ENCODE peak calls at places on chromosomes 13 and 19, in nine cellular contexts. P is CD4-positive, alpha-beta T cell; D is nephron progenitor cell; J is glutamatergic neuron; U is ovary; K is fibroblast of lung; G is left lung; N is breast epithelium; F is heart right ventricle. T is an unnamed sample.

GRCh38 chr19:35641515-35642151 is at the start of gene ETV2:
- DNase-seq in J (no peak), K (peak; percentile 13), U (peak; percentile 61), F (peak; percentile 46), N (no peak), D (peak; percentile 52), P (no peak), G (no peak), T (no peak)

GRCh38 chr13:25046985-25047660 is 48.8 kb upstream of the PABPC3 start:
- DNase-seq in D (peak; percentile 76), G (no peak), U (no peak), N (no peak), J (peak; percentile 66), P (no peak), K (peak; percentile 8), F (no peak), T (no peak)

GRCh38 chr19:17510220-17510993 is 1.0 kb upstream of the PGLS start:
- DNase-seq in U (no peak), K (peak; percentile 24), D (no peak), J (no peak), N (no peak), G (no peak), F (no peak), P (no peak), T (no peak)

GRCh38 chr19:29564574-29565005 is 38.8 kb downstream of the VSTM2B start:
- DNase-seq in P (no peak), K (no peak), J (no peak), D (no peak), U (no peak), G (no peak), N (no peak), F (no peak), T (no peak)

GRCh38 chr13:23743269-23743668 is 145.9 kb downstream of the MIPEP start:
- DNase-seq in N (no peak), D (no peak), K (no peak), G (no peak), P (no peak), U (no peak), J (no peak), F (no peak), T (no peak)

GRCh38 chr19:28633223-28634030 is 579.5 kb downstream of the UQCRFS1 start:
- DNase-seq in D (peak; percentile 68), G (peak; percentile 36), U (no peak), K (peak; percentile 38), N (no peak), F (no peak), P (peak; percentile 11), J (peak; percentile 75), T (no peak)

GRCh38 chr19:30742539-30742938 is 370.4 kb downstream of the ZNF536 start:
- DNase-seq in P (no peak), J (peak; percentile 31), F (no peak), D (no peak), N (no peak), K (no peak), G (no peak), U (no peak), T (no peak)

GRCh38 chr19:38949580-38950367 is 19.0 kb downstream of the MRPS12 start:
- DNase-seq in K (peak; percentile 60), N (peak; percentile 87), G (peak; percentile 87), D (peak; percentile 98), U (peak; percentile 97), F (peak; percentile 88), P (peak; percentile 60), J (peak; percentile 99), T (peak; percentile 90)

GRCh38 chr13:29681859-29682258 is 86.4 kb upstream of the SLC7A1 start:
- DNase-seq in J (no peak), U (no peak), K (no peak), F (no peak), G (no peak), N (no peak), P (no peak), D (no peak), T (no peak)

GRCh38 chr13:24680258-24680920 is at the start of gene ATP12A:
- DNase-seq in U (no peak), D (peak; percentile 79), N (no peak), F (no peak), K (no peak), G (no peak), J (peak; percentile 72), P (no peak), T (peak; percentile 53)

GRCh38 chr13:100039740-100040139 is 49.2 kb upstream of the PCCA start:
- DNase-seq in P (no peak), D (no peak), J (no peak), N (no peak), G (no peak), K (no peak), U (no peak), F (no peak), T (no peak)

GRCh38 chr19:30441011-30441410 is 68.8 kb downstream of the ZNF536 start:
- DNase-seq in G (no peak), F (no peak), P (no peak), U (no peak), J (no peak), K (no peak), D (no peak), N (no peak), T (no peak)

GRCh38 chr19:8585057-8585893 is 8.0 kb upstream of the MYO1F start:
- DNase-seq in N (no peak), F (no peak), G (no peak), P (no peak), J (no peak), U (no peak), K (no peak), D (no peak), T (no peak)

GRCh38 chr13:30042891-30043630 is 192.6 kb upstream of the UBL3 start:
- DNase-seq in U (no peak), D (no peak), G (no peak), J (no peak), N (no peak), F (no peak), P (no peak), K (no peak), T (no peak)

GRCh38 chr19:32563761-32564160 is 17.2 kb upstream of the PDCD5 start:
- DNase-seq in G (no peak), K (no peak), P (no peak), J (no peak), F (no peak), U (no peak), D (no peak), N (no peak), T (no peak)

GRCh38 chr19:6717441-6717971 is 2.9 kb downstream of the C3 start:
- DNase-seq in F (no peak), U (no peak), P (no peak), N (no peak), G (no peak), J (no peak), D (no peak), K (peak; percentile 20), T (no peak)

GRCh38 chr13:39148513-39148961 is 110.3 kb downstream of the NHLRC3 start:
- DNase-seq in U (no peak), K (peak; percentile 68), J (no peak), F (no peak), D (no peak), N (no peak), P (no peak), G (no peak), T (no peak)

GRCh38 chr19:3725640-3726310 is 17.6 kb downstream of the TJP3 start:
- DNase-seq in D (peak; percentile 41), F (no peak), J (no peak), N (peak; percentile 79), U (no peak), K (no peak), P (no peak), G (peak; percentile 69), T (no peak)

GRCh38 chr13:48950507-48950886 is 25.2 kb upstream of the FNDC3A start:
- DNase-seq in J (no peak), G (no peak), D (no peak), P (no peak), N (no peak), F (no peak), K (peak; percentile 36), U (no peak), T (no peak)

GRCh38 chr13:94950303-94950702 is 238.0 kb upstream of the SOX21 start:
- DNase-seq in G (no peak), K (peak; percentile 17), N (no peak), D (no peak), J (no peak), P (no peak), F (no peak), U (no peak), T (no peak)
- TF ChIP-seq CTCF in G (no peak), K (peak; percentile 32), N (no peak), D (peak; percentile 21), J (no peak), P (no peak), F (no peak), U (no peak), T (no peak)

GRCh38 chr13:95156208-95156607 is 145.0 kb downstream of the ABCC4 start:
- DNase-seq in U (no peak), J (no peak), K (peak; percentile 61), P (no peak), G (no peak), D (no peak), F (no peak), N (no peak), T (no peak)
- TF ChIP-seq CTCF in U (no peak), J (no peak), K (peak; percentile 44), P (no peak), G (no peak), D (no peak), F (no peak), N (no peak), T (no peak)

GRCh38 chr19:16461630-16462051 is 10.1 kb downstream of the EPS15L1 start:
- DNase-seq in P (no peak), F (peak; percentile 74), G (no peak), K (no peak), N (no peak), D (no peak), U (no peak), J (no peak), T (no peak)

GRCh38 chr19:16463991-16464575 is 7.7 kb downstream of the EPS15L1 start:
- DNase-seq in N (no peak), G (no peak), U (no peak), P (no peak), D (no peak), K (no peak), F (no peak), J (no peak), T (no peak)

GRCh38 chr19:16463341-16463990 is 8.3 kb downstream of the EPS15L1 start:
- DNase-seq in U (no peak), K (no peak), N (no peak), G (no peak), F (no peak), J (no peak), D (no peak), P (no peak), T (no peak)

GRCh38 chr19:16460454-16460853 is 11.3 kb downstream of the EPS15L1 start:
- DNase-seq in K (no peak), D (no peak), N (no peak), J (no peak), P (no peak), G (no peak), U (no peak), F (no peak), T (no peak)

GRCh38 chr19:16462757-16463250 is 9.0 kb downstream of the EPS15L1 start:
- DNase-seq in G (no peak), U (no peak), F (no peak), N (no peak), K (no peak), D (no peak), J (no peak), P (no peak), T (no peak)
- TF ChIP-seq CTCF in G (no peak), U (no peak), F (no peak), N (no peak), K (no peak), D (no peak), J (no peak), P (no peak), T (no peak)

GRCh38 chr13:41401371-41401770 is 56.0 kb upstream of the RGCC start:
- DNase-seq in D (no peak), N (no peak), P (no peak), K (no peak), J (peak; percentile 27), F (no peak), G (no peak), U (no peak), T (no peak)
- TF ChIP-seq CTCF in D (no peak), N (no peak), P (no peak), K (no peak), J (no peak), F (no peak), G (no peak), U (no peak), T (no peak)